ENCODE peak calls at places on chromosome 21, in four cellular contexts. O is adipocyte, E is HAP-1, D is lower lobe of right lung. T is an unnamed sample.

GRCh38 chr21:16608209-16608830 is 878.5 kb downstream of the USP25 start:
- DNase-seq in O (no peak), E (no peak), D (no peak), T (no peak)

GRCh38 chr21:42650441-42651421 is 2.7 kb upstream of the PDE9A start:
- DNase-seq in O (no peak), E (no peak), D (no peak), T (no peak)

GRCh38 chr21:45982256-45982757 is 737 bp downstream of the COL6A1 start:
- DNase-seq in O (peak; percentile 54), E (peak; percentile 38), D (peak; percentile 42), T (peak; percentile 4)

GRCh38 chr21:14646893-14647292 is 100.8 kb upstream of the SAMSN1 start:
- DNase-seq in O (no peak), E (no peak), D (no peak), T (no peak)

GRCh38 chr21:34075760-34076159 is 2.4 kb downstream of the MRPS6 start:
- DNase-seq in O (peak; percentile 19), E (no peak), D (no peak), T (no peak)

GRCh38 chr21:41715649-41716321 is 51.1 kb downstream of the RIPK4 start:
- DNase-seq in O (no peak), E (no peak), D (no peak), T (no peak)

GRCh38 chr21:17387030-17387617 is 125.7 kb upstream of the CXADR start:
- DNase-seq in O (peak; percentile 90), E (peak; percentile 66), D (no peak), T (peak; percentile 27)

GRCh38 chr21:41836166-41837015 is 42.8 kb downstream of the PRDM15 start:
- DNase-seq in O (no peak), E (no peak), D (no peak), T (no peak)

GRCh38 chr21:42311816-42312625 is 3.2 kb downstream of the TFF3 start:
- DNase-seq in O (no peak), E (no peak), D (no peak), T (no peak)

GRCh38 chr21:15848632-15849031 is 118.8 kb downstream of the USP25 start:
- DNase-seq in O (peak; percentile 12), E (no peak), D (no peak), T (no peak)

GRCh38 chr21:37071561-37072238 is 1.2 kb downstream of the PIGP start:
- DNase-seq in O (peak; percentile 85), E (peak; percentile 62), D (peak; percentile 73), T (no peak)

DNA sequence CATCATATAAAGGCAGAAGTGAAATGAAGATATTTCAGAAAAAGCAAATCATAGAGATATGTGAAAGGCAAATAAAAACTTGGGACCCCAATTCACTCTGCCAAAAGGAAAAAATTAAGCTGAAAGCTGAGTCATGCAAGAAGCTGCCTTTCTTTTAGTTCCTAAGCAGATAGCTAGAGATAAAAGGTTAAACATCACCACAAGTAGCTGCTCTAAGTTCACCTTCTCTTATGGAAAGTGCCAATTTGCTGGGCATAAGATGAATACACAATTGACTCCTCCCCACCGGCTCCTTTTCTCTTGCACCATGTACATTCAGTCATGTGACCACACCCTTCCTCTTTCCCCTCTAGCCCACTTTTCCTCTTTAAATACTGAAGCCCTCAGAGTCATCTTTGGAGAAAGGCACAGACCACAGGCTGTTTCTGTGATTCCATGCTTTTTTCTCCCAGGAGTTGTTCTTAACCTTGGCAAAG is 5.4 kb upstream of the SUMO3 start:
- DNase-seq in O (no peak), E (no peak), D (no peak), T (no peak)
- H3K9me3 ChIP-seq in O (peaks cover 49% of the 10 kb centered on the region), E (peaks cover 19% of the 10 kb centered on the region), D (peaks cover 27% of the 10 kb centered on the region), T (peaks cover 3% of the 10 kb centered on the region)

DNA sequence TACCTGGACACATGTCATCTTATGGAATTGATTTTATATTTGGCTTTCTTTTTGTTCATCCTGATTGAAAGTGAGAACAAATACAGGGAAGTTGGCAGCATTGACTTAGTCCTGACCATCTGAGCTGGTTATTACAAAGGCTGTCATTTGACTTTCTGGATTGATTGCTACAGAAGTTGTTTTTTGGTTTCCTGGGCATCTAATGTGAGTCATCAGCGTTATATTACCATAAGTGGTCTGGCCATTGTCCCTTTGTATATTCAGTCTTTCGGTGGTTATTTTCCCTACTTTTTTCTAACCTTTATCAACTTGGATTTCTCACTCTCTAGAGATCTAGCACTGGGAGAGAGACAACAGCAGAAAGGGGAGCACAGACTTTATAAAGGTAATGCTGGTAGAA is 1646.5 kb downstream of the MRPL39 start:
- DNase-seq in O (no peak), E (no peak), D (no peak), T (no peak)
- H3K9me3 ChIP-seq in O (no peaks in the 10 kb centered on the region), E (no peaks in the 10 kb centered on the region), D (no peaks in the 10 kb centered on the region), T (no peaks in the 10 kb centered on the region)

GRCh38 chr21:38227401-38227800 is 29.4 kb upstream of the KCNJ15 start:
- DNase-seq in O (no peak), E (no peak), D (no peak), T (no peak)
- H3K9me3 ChIP-seq in O (peaks cover 65% of the 10 kb centered on the region), E (peaks cover 3% of the 10 kb centered on the region), D (peaks cover 60% of the 10 kb centered on the region), T (peaks cover 3% of the 10 kb centered on the region)

GRCh38 chr21:9763306-9763705 is 758.1 kb upstream of the TPTE start:
- DNase-seq in O (no peak), E (no peak), D (no peak), T (no peak)

GRCh38 chr21:9772348-9772672 is 749.1 kb upstream of the TPTE start:
- DNase-seq in O (no peak), E (no peak), D (no peak), T (no peak)

GRCh38 chr21:9763807-9764206 is 757.6 kb upstream of the TPTE start:
- DNase-seq in O (no peak), E (no peak), D (no peak), T (no peak)

DNA sequence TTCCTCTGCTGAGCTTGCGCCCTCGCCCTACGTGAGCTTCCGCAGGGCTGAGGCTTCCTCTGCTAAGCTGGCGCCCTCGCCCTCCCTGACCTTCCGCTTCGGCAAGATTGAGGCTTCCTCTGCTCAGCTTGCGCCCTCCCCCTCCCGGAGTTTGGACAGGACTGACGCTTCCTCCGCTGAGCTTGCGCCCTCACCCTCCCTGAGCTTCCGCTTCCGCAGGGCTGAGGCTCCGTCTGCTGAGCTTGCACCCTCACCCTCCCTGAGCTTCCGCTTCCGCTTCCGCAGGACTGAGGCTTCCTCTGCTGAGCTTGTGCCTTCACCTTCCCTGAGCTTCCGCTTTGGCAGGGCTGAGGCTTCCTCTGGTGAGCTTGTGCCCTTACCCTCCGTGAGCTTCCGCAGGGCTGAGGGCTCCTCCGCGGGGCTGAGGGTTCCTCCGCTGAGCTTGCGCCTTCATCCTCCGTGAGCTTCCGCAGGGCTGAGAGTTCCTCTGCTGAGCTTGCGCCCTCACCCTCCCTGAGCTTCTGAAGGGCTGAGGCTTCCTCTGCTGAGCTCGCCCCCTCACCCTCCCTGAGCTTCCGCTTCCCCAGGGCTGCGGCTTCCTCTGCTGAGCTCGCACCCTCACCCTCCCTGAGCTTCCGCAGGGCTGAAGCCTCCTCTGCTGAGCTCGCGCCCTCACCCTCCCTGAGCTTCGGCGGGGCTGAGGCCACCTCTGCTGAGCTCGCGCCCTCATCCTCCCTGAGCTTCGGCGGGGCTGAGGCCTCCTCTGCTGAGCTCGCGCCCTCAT is 753.6 kb upstream of the TPTE start:
- DNase-seq in O (no peak), E (no peak), D (no peak), T (no peak)
- H3K9me3 ChIP-seq in O (peaks cover 5% of the 10 kb centered on the region), E (peaks cover 31% of the 10 kb centered on the region), D (peaks cover 13% of the 10 kb centered on the region), T (peaks cover 11% of the 10 kb centered on the region)

DNA sequence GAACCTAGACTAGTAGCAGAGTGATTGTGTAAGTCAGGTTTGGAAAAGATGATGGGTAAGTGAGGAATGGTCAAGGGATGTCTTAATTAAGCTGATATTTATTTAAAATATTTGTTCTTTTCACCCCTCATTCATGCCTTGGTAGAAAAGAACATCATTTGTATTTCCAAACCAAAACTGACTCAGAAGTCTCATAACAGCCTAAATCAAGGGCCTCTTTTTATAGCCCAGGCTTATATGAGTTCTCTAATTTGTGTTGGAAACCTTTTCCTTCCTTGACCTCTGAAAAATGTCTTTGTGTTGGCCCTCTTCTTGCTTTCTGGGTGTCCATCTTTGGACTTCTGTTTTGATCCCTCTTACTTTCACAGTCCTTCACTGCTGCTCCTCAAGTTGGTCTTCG is 1428.2 kb downstream of the MRPL39 start:
- DNase-seq in O (no peak), E (no peak), D (no peak), T (no peak)
- H3K9me3 ChIP-seq in O (peaks cover 34% of the 10 kb centered on the region), E (no peaks in the 10 kb centered on the region), D (peaks cover 11% of the 10 kb centered on the region), T (no peaks in the 10 kb centered on the region)

GRCh38 chr21:39915881-39916280 is 48.6 kb downstream of the PCP4 start:
- DNase-seq in O (peak; percentile 5), E (no peak), D (no peak), T (no peak)

GRCh38 chr21:39911792-39912191 is 44.6 kb downstream of the PCP4 start:
- DNase-seq in O (no peak), E (no peak), D (no peak), T (no peak)

GRCh38 chr21:39908265-39908923 is 41.2 kb downstream of the PCP4 start:
- DNase-seq in O (no peak), E (no peak), D (no peak), T (no peak)

GRCh38 chr21:39913651-39914145 is 46.5 kb downstream of the PCP4 start:
- DNase-seq in O (no peak), E (no peak), D (no peak), T (no peak)

GRCh38 chr21:39911286-39911685 is 44.0 kb downstream of the PCP4 start:
- DNase-seq in O (peak; percentile 7), E (no peak), D (no peak), T (no peak)
- H3K9me3 ChIP-seq in O (no peaks in the 10 kb centered on the region), E (peaks cover 2% of the 10 kb centered on the region), D (no peaks in the 10 kb centered on the region), T (no peaks in the 10 kb centered on the region)

GRCh38 chr21:24428539-24429186 is 1178.6 kb downstream of the MRPL39 start:
- DNase-seq in O (no peak), E (no peak), D (no peak), T (no peak)
- H3K9me3 ChIP-seq in O (no peaks in the 10 kb centered on the region), E (no peaks in the 10 kb centered on the region), D (no peaks in the 10 kb centered on the region), T (no peaks in the 10 kb centered on the region)

DNA sequence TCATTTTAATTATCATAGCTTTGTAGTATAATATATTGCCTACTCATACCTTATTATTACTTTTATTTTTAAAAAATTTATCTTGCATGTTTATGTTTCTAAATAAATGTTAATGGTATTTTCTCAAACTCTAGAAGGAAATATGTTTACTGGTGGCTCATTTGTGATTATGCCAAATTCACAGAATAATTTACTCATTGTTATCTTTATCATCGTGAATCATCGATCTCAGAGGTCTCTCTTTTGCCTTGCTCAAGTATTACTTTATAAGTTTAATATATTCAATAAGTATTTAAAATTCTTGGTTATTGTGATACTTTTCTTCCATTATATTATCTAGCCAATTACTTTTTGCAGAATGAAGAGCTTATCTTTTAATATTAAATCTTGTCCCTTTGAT is 836.7 kb upstream of the ADAMTS5 start:
- DNase-seq in O (no peak), E (no peak), D (no peak), T (no peak)
- H3K9me3 ChIP-seq in O (no peaks in the 10 kb centered on the region), E (no peaks in the 10 kb centered on the region), D (no peaks in the 10 kb centered on the region), T (no peaks in the 10 kb centered on the region)

DNA sequence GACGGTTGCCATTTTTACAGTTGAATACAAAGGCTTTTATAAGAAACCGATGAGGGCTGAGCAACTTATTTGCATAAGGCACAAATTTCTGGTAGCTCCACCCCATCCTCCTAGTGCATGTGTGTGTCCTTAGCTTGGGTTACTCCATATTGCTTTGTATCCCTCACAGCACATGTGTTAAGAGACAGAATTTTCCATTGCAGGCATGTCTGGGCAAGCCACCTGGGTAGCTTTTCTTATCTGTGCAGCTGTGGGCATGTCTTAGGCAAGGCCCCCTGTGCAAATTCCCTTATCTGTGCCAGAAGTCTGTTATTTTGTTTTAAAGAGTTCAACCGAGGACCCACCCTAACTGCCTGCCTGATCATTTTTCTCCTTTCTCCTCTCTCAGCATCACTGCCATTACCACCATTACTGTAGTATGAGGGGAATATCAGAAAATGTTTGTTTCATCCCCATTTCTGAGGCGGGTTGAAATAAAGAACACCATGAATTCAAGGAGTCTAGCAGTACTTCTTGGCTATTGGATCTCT is 131.9 kb downstream of the CYYR1 start:
- DNase-seq in O (no peak), E (no peak), D (no peak), T (no peak)
- H3K9me3 ChIP-seq in O (no peaks in the 10 kb centered on the region), E (no peaks in the 10 kb centered on the region), D (no peaks in the 10 kb centered on the region), T (no peaks in the 10 kb centered on the region)

GRCh38 chr21:19031956-19032355 is 628.4 kb upstream of the TMPRSS15 start:
- DNase-seq in O (no peak), E (peak; percentile 9), D (no peak), T (no peak)
- H3K9me3 ChIP-seq in O (peaks cover 5% of the 10 kb centered on the region), E (no peaks in the 10 kb centered on the region), D (no peaks in the 10 kb centered on the region), T (no peaks in the 10 kb centered on the region)

T was measured in T-helper 17 cell.